ENCODE peak calls at places on chromosomes 2 and 18, in five cellular contexts. One of them, this sample, is unnamed.

GRCh38 chr2:127173073-127173472 is 47.0 kb downstream of the CYP27C1 start:
- DNase-seq in HepG2: no peak
- DNase-seq in NT2/D1: no peak
- DNase-seq in GM12878: no peak
- DNase-seq in H1: no peak
- DNase-seq in this sample: no peak

GRCh38 chr2:68994864-68995263 is 18.1 kb upstream of the ANTXR1 start:
- DNase-seq in HepG2: no peak
- DNase-seq in NT2/D1: no peak
- DNase-seq in GM12878: no peak
- DNase-seq in H1: no peak
- DNase-seq in this sample: no peak

GRCh38 chr2:88170472-88170892 is 336 bp downstream of the THNSL2 start:
- DNase-seq in HepG2: no peak
- DNase-seq in NT2/D1: no peak
- DNase-seq in GM12878: no peak
- DNase-seq in H1: no peak
- DNase-seq in this sample: no peak

GRCh38 chr2:35082072-35082471 is 1273.5 kb upstream of the CRIM1 start:
- DNase-seq in HepG2: no peak
- DNase-seq in NT2/D1: no peak
- DNase-seq in GM12878: no peak
- DNase-seq in H1: no peak
- DNase-seq in this sample: no peak

GRCh38 chr2:65370387-65371093 is 61.9 kb downstream of the SPRED2 start:
- DNase-seq in HepG2: peak; percentile 93
- DNase-seq in NT2/D1: no peak
- DNase-seq in GM12878: peak; percentile 30
- DNase-seq in H1: no peak
- DNase-seq in this sample: no peak

GRCh38 chr2:151830966-151831365 is 2.7 kb upstream of the ARL5A start:
- DNase-seq in HepG2: peak; percentile 33
- DNase-seq in NT2/D1: no peak
- DNase-seq in GM12878: no peak
- DNase-seq in H1: no peak
- DNase-seq in this sample: no peak

GRCh38 chr18:5546660-5547059 is 2.9 kb upstream of the EPB41L3 start:
- DNase-seq in HepG2: no peak
- DNase-seq in NT2/D1: no peak
- DNase-seq in GM12878: no peak
- DNase-seq in H1: no peak
- DNase-seq in this sample: peak; percentile 34

GRCh38 chr2:237097911-237098702 is 12.4 kb downstream of the COPS8 start:
- DNase-seq in HepG2: no peak
- DNase-seq in NT2/D1: no peak
- DNase-seq in GM12878: no peak
- DNase-seq in H1: no peak
- DNase-seq in this sample: no peak

GRCh38 chr2:31555967-31556706 is 24.6 kb downstream of the SRD5A2 start:
- DNase-seq in HepG2: no peak
- DNase-seq in NT2/D1: no peak
- DNase-seq in GM12878: no peak
- DNase-seq in H1: no peak
- DNase-seq in this sample: no peak

GRCh38 chr2:179861027-179861776 is at the start of gene ZNF385B:
- DNase-seq in HepG2: no peak
- DNase-seq in NT2/D1: no peak
- DNase-seq in GM12878: no peak
- DNase-seq in H1: peak; percentile 15
- DNase-seq in this sample: peak; percentile 43

GRCh38 chr18:596288-596881 is 403 bp upstream of the CLUL1 start:
- DNase-seq in HepG2: peak; percentile 43
- DNase-seq in NT2/D1: peak; percentile 60
- DNase-seq in GM12878: no peak
- DNase-seq in H1: peak; percentile 68
- DNase-seq in this sample: peak; percentile 68

GRCh38 chr2:236353594-236353942 is 89.4 kb upstream of the ASB18 start:
- DNase-seq in HepG2: no peak
- DNase-seq in NT2/D1: no peak
- DNase-seq in GM12878: no peak
- DNase-seq in H1: no peak
- DNase-seq in this sample: no peak

GRCh38 chr2:28300489-28300888 is 92.2 kb upstream of the FOSL2 start:
- DNase-seq in HepG2: no peak
- DNase-seq in NT2/D1: no peak
- DNase-seq in GM12878: no peak
- DNase-seq in H1: no peak
- DNase-seq in this sample: no peak

GRCh38 chr18:79754831-79755351 is 42.8 kb upstream of the KCNG2 start:
- DNase-seq in HepG2: no peak
- DNase-seq in NT2/D1: no peak
- DNase-seq in GM12878: no peak
- DNase-seq in H1: no peak
- DNase-seq in this sample: no peak
- TF ChIP-seq SUZ12 in HepG2: no peak
- TF ChIP-seq SUZ12 in NT2/D1: no peak
- TF ChIP-seq SUZ12 in GM12878: no peak
- TF ChIP-seq SUZ12 in H1: no peak
- TF ChIP-seq SUZ12 in this sample: no peak

DNA sequence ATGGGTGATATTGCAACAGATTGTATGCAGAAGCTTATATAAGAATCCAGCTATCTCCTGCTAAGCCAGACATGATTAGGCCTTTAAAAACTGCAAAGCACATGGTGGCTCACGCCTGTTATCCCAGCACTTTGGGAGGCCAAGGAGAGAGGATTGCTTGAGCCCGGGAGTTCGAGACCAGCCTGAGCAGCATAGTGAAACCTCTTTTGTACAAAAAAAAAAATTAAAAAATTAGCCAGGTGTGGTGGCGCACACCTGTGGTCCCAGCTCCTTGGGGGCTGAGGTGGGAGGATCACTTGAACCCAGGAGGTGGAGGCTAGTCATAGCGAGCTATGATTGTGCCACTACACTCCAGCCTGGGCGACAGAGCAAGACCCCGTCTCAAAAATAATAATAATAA is 204.6 kb downstream of the TNS1 start:
- DNase-seq in HepG2: no peak
- DNase-seq in NT2/D1: no peak
- DNase-seq in GM12878: no peak
- DNase-seq in H1: no peak
- DNase-seq in this sample: no peak
- TF ChIP-seq SUZ12 in HepG2: no peak
- TF ChIP-seq SUZ12 in NT2/D1: no peak
- TF ChIP-seq SUZ12 in GM12878: no peak
- TF ChIP-seq SUZ12 in H1: no peak
- TF ChIP-seq SUZ12 in this sample: no peak

DNA sequence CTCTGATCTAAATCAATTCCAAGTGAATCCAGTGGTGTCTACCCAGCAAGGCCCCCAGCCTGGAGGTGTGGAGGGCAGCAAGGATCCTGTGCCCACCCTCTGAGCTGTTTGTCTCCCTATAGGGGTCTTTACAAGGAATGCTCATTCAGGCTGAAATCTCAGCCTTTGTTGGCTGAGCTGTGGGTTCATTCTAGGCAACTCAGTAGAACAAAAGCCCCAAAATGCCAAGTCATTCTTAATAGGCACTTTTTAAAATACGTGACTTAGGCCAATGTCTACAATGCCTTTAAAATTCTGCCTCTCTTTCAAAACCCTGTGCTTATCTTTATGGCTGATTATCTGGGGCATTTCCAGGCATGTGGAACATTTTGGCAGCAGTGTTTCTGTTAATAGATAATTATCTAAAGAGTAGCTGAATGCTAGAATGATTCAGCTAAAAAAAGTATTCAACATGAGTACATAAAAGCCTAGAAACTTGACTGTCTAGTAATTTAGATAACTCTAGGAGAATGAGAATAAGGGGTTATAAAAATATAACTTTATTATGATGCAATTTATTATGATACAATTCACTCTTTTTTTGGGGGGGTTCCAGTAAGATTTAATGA is 7.4 kb downstream of the UGT1A6 start:
- DNase-seq in HepG2: peak; percentile 56
- DNase-seq in NT2/D1: peak; percentile 8
- DNase-seq in GM12878: no peak
- DNase-seq in H1: no peak
- DNase-seq in this sample: no peak
- TF ChIP-seq SUZ12 in HepG2: no peak
- TF ChIP-seq SUZ12 in NT2/D1: no peak
- TF ChIP-seq SUZ12 in GM12878: no peak
- TF ChIP-seq SUZ12 in H1: no peak
- TF ChIP-seq SUZ12 in this sample: no peak

GRCh38 chr18:61980355-61980754 is 87.5 kb upstream of the RNF152 start:
- DNase-seq in HepG2: no peak
- DNase-seq in NT2/D1: no peak
- DNase-seq in GM12878: no peak
- DNase-seq in H1: no peak
- DNase-seq in this sample: no peak
- TF ChIP-seq SUZ12 in HepG2: no peak
- TF ChIP-seq SUZ12 in NT2/D1: no peak
- TF ChIP-seq SUZ12 in GM12878: no peak
- TF ChIP-seq SUZ12 in H1: no peak
- TF ChIP-seq SUZ12 in this sample: no peak

GRCh38 chr18:64219511-64219910 is 70.6 kb upstream of the LINC00305 start:
- DNase-seq in HepG2: no peak
- DNase-seq in NT2/D1: no peak
- DNase-seq in GM12878: no peak
- DNase-seq in H1: no peak
- DNase-seq in this sample: no peak
- TF ChIP-seq SUZ12 in HepG2: no peak
- TF ChIP-seq SUZ12 in NT2/D1: no peak
- TF ChIP-seq SUZ12 in GM12878: no peak
- TF ChIP-seq SUZ12 in H1: no peak
- TF ChIP-seq SUZ12 in this sample: no peak

GRCh38 chr2:25256486-25256875 is 85.2 kb downstream of the DNMT3A start:
- DNase-seq in HepG2: no peak
- DNase-seq in NT2/D1: no peak
- DNase-seq in GM12878: no peak
- DNase-seq in H1: no peak
- DNase-seq in this sample: no peak
- TF ChIP-seq SUZ12 in HepG2: no peak
- TF ChIP-seq SUZ12 in NT2/D1: no peak
- TF ChIP-seq SUZ12 in GM12878: no peak
- TF ChIP-seq SUZ12 in H1: no peak
- TF ChIP-seq SUZ12 in this sample: no peak

GRCh38 chr18:22827741-22828140 is 105.4 kb upstream of the RBBP8 start:
- DNase-seq in HepG2: no peak
- DNase-seq in NT2/D1: no peak
- DNase-seq in GM12878: no peak
- DNase-seq in H1: no peak
- DNase-seq in this sample: no peak
- TF ChIP-seq SUZ12 in HepG2: no peak
- TF ChIP-seq SUZ12 in NT2/D1: no peak
- TF ChIP-seq SUZ12 in GM12878: no peak
- TF ChIP-seq SUZ12 in H1: no peak
- TF ChIP-seq SUZ12 in this sample: no peak

This sample was measured in HEK293T.